ENCODE peak calls at places on chromosomes 3 and 15, in five cellular contexts. One of them, this sample, is unnamed.

GRCh38 chr15:34217587-34218225 is 7.1 kb upstream of the EMC4 start:
- DNase-seq in neuronal stem cell: no peak
- DNase-seq in H9: no peak
- DNase-seq in mesenchymal stem cell: peak; percentile 70
- DNase-seq in H1: no peak
- DNase-seq in this sample: peak; percentile 31

GRCh38 chr3:127775398-127776109 is 46.8 kb downstream of the MGLL start:
- DNase-seq in mesenchymal stem cell: peak; percentile 94
- DNase-seq in H1: no peak
- DNase-seq in neuronal stem cell: no peak
- DNase-seq in H9: no peak
- DNase-seq in this sample: peak; percentile 90

GRCh38 chr3:72844436-72844999 is 3.7 kb downstream of the SHQ1 start:
- DNase-seq in mesenchymal stem cell: peak; percentile 24
- DNase-seq in neuronal stem cell: no peak
- DNase-seq in H1: no peak
- DNase-seq in H9: no peak
- DNase-seq in this sample: peak; percentile 15

GRCh38 chr15:43329222-43329959 is 982 bp downstream of the LCMT2 start:
- DNase-seq in mesenchymal stem cell: no peak
- DNase-seq in neuronal stem cell: peak; percentile 32
- DNase-seq in H1: peak; percentile 59
- DNase-seq in H9: no peak
- DNase-seq in this sample: peak; percentile 37

GRCh38 chr3:152026033-152026556 is 152.7 kb downstream of the SUCNR1 start:
- DNase-seq in H1: no peak
- DNase-seq in H9: no peak
- DNase-seq in neuronal stem cell: no peak
- DNase-seq in mesenchymal stem cell: peak; percentile 82
- DNase-seq in this sample: peak; percentile 89

GRCh38 chr3:29513236-29513635 is 232.4 kb downstream of the RBMS3 start:
- DNase-seq in mesenchymal stem cell: peak; percentile 35
- DNase-seq in H1: no peak
- DNase-seq in H9: no peak
- DNase-seq in neuronal stem cell: no peak
- DNase-seq in this sample: peak; percentile 31

GRCh38 chr3:55202320-55202719 is 274.5 kb upstream of the LRTM1 start:
- DNase-seq in neuronal stem cell: no peak
- DNase-seq in mesenchymal stem cell: peak; percentile 92
- DNase-seq in H9: no peak
- DNase-seq in H1: no peak
- DNase-seq in this sample: peak; percentile 95

GRCh38 chr3:184336484-184337230 is 743 bp upstream of the FAM131A start:
- DNase-seq in H9: no peak
- DNase-seq in mesenchymal stem cell: peak; percentile 68
- DNase-seq in H1: peak; percentile 54
- DNase-seq in neuronal stem cell: no peak
- DNase-seq in this sample: peak; percentile 65

GRCh38 chr15:48544816-48545215 is 100.7 kb downstream of the FBN1 start:
- DNase-seq in neuronal stem cell: no peak
- DNase-seq in H1: no peak
- DNase-seq in H9: no peak
- DNase-seq in mesenchymal stem cell: peak; percentile 46
- DNase-seq in this sample: peak; percentile 62

GRCh38 chr15:88400591-88400990 is 66.6 kb downstream of the MRPL46 start:
- DNase-seq in neuronal stem cell: no peak
- DNase-seq in H9: no peak
- DNase-seq in H1: no peak
- DNase-seq in mesenchymal stem cell: no peak
- DNase-seq in this sample: no peak

GRCh38 chr15:76930831-76931396 is 635 bp upstream of the RCN2 start:
- DNase-seq in neuronal stem cell: peak; percentile 21
- DNase-seq in mesenchymal stem cell: no peak
- DNase-seq in H1: no peak
- DNase-seq in H9: no peak
- DNase-seq in this sample: no peak

GRCh38 chr15:92904832-92905640 is 4.9 kb downstream of the CHD2 start:
- DNase-seq in H9: no peak
- DNase-seq in neuronal stem cell: no peak
- DNase-seq in H1: no peak
- DNase-seq in mesenchymal stem cell: no peak
- DNase-seq in this sample: no peak

GRCh38 chr3:61417352-61417751 is 144.0 kb upstream of the PTPRG start:
- DNase-seq in H1: no peak
- DNase-seq in neuronal stem cell: no peak
- DNase-seq in mesenchymal stem cell: no peak
- DNase-seq in H9: no peak
- DNase-seq in this sample: no peak

GRCh38 chr3:45026957-45027356 is 854 bp downstream of the CLEC3B start:
- DNase-seq in neuronal stem cell: no peak
- DNase-seq in H1: no peak
- DNase-seq in mesenchymal stem cell: peak; percentile 67
- DNase-seq in H9: no peak
- DNase-seq in this sample: peak; percentile 34

GRCh38 chr15:99416191-99417188 is 149.3 kb upstream of the MEF2A start:
- DNase-seq in neuronal stem cell: no peak
- DNase-seq in mesenchymal stem cell: no peak
- DNase-seq in H9: peak; percentile 61
- DNase-seq in H1: peak; percentile 45
- DNase-seq in this sample: no peak

GRCh38 chr3:36219398-36219797 is 160.9 kb upstream of the STAC start:
- DNase-seq in mesenchymal stem cell: peak; percentile 15
- DNase-seq in H1: no peak
- DNase-seq in H9: no peak
- DNase-seq in neuronal stem cell: no peak
- DNase-seq in this sample: peak; percentile 3

GRCh38 chr15:45630958-45631691 is 3.7 kb upstream of the SQOR start:
- DNase-seq in mesenchymal stem cell: peak; percentile 68
- DNase-seq in H9: no peak
- DNase-seq in neuronal stem cell: no peak
- DNase-seq in H1: no peak
- DNase-seq in this sample: peak; percentile 94

GRCh38 chr15:60973637-60974415 is 255.3 kb downstream of the RORA start:
- DNase-seq in neuronal stem cell: peak; percentile 23
- DNase-seq in H9: no peak
- DNase-seq in H1: no peak
- DNase-seq in mesenchymal stem cell: peak; percentile 33
- DNase-seq in this sample: peak; percentile 87

GRCh38 chr3:129597792-129598381 is 8.6 kb downstream of the PLXND1 start:
- DNase-seq in neuronal stem cell: no peak
- DNase-seq in H9: peak; percentile 66
- DNase-seq in mesenchymal stem cell: peak; percentile 70
- DNase-seq in H1: no peak
- DNase-seq in this sample: peak; percentile 50

GRCh38 chr3:129599607-129600006 is 6.9 kb downstream of the PLXND1 start:
- DNase-seq in H1: peak; percentile 69
- DNase-seq in mesenchymal stem cell: peak; percentile 93
- DNase-seq in H9: peak; percentile 88
- DNase-seq in neuronal stem cell: no peak
- DNase-seq in this sample: peak; percentile 82

GRCh38 chr3:129600348-129600747 is 6.1 kb downstream of the PLXND1 start:
- DNase-seq in neuronal stem cell: no peak
- DNase-seq in mesenchymal stem cell: no peak
- DNase-seq in H1: no peak
- DNase-seq in H9: no peak
- DNase-seq in this sample: no peak

GRCh38 chr3:129598484-129598883 is 8.0 kb downstream of the PLXND1 start:
- DNase-seq in H1: no peak
- DNase-seq in mesenchymal stem cell: no peak
- DNase-seq in H9: no peak
- DNase-seq in neuronal stem cell: no peak
- DNase-seq in this sample: no peak

GRCh38 chr3:129599073-129599472 is 7.4 kb downstream of the PLXND1 start:
- DNase-seq in neuronal stem cell: no peak
- DNase-seq in mesenchymal stem cell: peak; percentile 23
- DNase-seq in H1: no peak
- DNase-seq in H9: no peak
- DNase-seq in this sample: no peak
- H3K79me1 ChIP-seq in neuronal stem cell: peaks cover 3% of the 10 kb centered on the region
- H3K79me1 ChIP-seq in mesenchymal stem cell: no peaks in the 10 kb centered on the region
- H3K79me1 ChIP-seq in H1: peaks cover 6% of the 10 kb centered on the region
- H3K79me1 ChIP-seq in H9: no peaks in the 10 kb centered on the region
- H3K79me1 ChIP-seq in this sample: peaks cover 23% of the 10 kb centered on the region

DNA sequence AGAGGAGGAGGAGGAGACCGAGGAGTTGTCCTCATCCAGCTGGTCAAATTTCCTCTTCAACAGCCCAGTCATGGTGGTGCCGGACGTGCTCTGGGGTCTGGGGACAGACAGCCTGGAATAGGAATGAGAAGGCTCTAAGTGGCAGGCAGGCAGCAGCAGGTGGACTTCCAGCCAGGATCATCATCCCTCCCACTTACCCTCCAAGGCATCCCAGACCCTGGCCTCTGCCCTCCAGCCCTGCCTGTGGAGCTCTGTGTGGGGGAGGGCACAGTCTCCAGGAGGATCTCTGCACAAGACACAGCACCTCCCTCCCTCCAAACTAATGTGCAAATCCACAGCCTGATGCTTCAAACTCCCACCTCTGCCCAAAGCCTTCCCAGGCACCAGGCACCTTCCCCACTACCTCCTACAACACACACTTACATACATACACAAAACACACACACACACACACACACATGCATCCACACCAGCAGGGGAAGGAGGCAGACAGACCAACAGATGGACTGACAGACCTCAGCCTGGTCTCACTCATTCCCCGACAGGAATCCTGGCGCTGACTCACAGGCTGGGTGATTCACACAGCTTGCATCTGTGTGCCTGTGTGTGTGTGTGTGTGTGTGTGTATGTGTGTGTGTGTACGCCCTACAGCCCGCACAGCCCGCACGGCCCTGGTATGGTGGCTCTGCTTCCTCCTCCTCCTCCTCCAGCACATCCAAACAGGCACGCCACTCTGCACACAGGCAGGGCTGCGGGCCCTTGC is 6.6 kb downstream of the CSRNP1 start:
- DNase-seq in H1: no peak
- DNase-seq in mesenchymal stem cell: peak; percentile 99
- DNase-seq in H9: peak; percentile 37
- DNase-seq in neuronal stem cell: no peak
- DNase-seq in this sample: peak; percentile 98
- H3K9ac ChIP-seq in H1: no peak overlapping the region
- H3K9ac ChIP-seq in mesenchymal stem cell: peak overlapping the region; percentile 68
- H3K9ac ChIP-seq in H9: no peak overlapping the region
- H3K9ac ChIP-seq in neuronal stem cell: peak overlapping the region; percentile 72
- H3K9ac ChIP-seq in this sample: peak overlapping the region; percentile 43

DNA sequence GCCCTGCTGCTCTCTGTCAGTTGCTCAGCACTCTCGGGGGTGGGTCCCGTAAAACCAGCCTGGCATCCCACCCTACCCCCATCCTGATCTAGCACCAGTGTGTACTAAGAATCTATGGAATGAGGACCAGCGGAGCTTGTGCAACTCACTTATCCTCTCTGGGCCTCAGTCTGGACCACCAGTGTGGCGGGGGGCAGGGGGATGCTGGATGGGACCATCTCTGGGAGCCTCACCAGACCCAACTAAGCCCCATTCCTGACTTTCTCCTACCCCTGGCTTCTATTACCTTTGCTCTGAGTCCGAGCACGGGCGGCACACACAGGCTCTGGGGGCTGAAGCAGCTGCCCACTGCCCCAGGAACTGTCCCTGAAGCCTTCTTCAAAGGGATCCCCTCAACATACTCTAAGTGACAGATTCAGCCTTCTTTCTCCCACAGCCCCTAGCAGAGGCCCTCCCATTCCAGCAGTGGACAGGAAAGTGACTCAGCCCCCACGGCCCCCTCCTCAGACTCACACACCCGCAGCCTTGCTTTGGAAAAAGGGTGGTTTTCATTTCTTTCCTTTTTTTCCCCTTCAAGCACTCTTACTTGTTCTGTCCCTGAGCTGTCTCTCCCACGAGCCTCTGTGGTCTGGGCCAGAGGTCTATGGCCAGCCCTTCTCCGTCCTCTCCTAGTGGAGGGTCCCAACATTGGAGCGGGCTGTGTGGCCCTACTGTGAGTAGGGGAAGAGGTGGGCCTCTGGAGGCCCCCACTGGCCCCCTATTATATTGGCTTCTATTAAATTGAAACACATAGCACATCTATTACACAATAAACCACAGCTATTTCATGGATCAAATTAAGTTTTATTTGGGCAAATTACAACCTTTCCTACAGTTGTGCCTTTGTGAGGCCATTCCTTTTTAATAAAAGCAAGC is 100.3 kb downstream of the SMAD6 start:
- DNase-seq in H1: no peak
- DNase-seq in H9: no peak
- DNase-seq in neuronal stem cell: no peak
- DNase-seq in mesenchymal stem cell: peak; percentile 75
- DNase-seq in this sample: peak; percentile 62
- H3K4me1 ChIP-seq in H1: no peaks in the 10 kb centered on the region
- H3K4me1 ChIP-seq in H9: no peaks in the 10 kb centered on the region
- H3K4me1 ChIP-seq in neuronal stem cell: peaks cover 27% of the 10 kb centered on the region
- H3K4me1 ChIP-seq in mesenchymal stem cell: peaks cover 31% of the 10 kb centered on the region
- H3K4me1 ChIP-seq in this sample: peaks cover 38% of the 10 kb centered on the region

GRCh38 chr15:74385442-74386132 is 18.1 kb upstream of the CYP11A1 start:
- DNase-seq in neuronal stem cell: no peak
- DNase-seq in H9: no peak
- DNase-seq in H1: no peak
- DNase-seq in mesenchymal stem cell: no peak
- DNase-seq in this sample: no peak

GRCh38 chr15:74383286-74383685 is 15.8 kb upstream of the CYP11A1 start:
- DNase-seq in neuronal stem cell: no peak
- DNase-seq in H9: no peak
- DNase-seq in H1: no peak
- DNase-seq in mesenchymal stem cell: no peak
- DNase-seq in this sample: no peak

GRCh38 chr15:74384566-74385441 is 17.4 kb upstream of the CYP11A1 start:
- DNase-seq in H9: no peak
- DNase-seq in mesenchymal stem cell: no peak
- DNase-seq in neuronal stem cell: no peak
- DNase-seq in H1: no peak
- DNase-seq in this sample: no peak

GRCh38 chr15:74382004-74382816 is 14.8 kb upstream of the CYP11A1 start:
- DNase-seq in H9: peak; percentile 93
- DNase-seq in H1: peak; percentile 96
- DNase-seq in mesenchymal stem cell: peak; percentile 77
- DNase-seq in neuronal stem cell: peak; percentile 85
- DNase-seq in this sample: peak; percentile 75

DNA sequence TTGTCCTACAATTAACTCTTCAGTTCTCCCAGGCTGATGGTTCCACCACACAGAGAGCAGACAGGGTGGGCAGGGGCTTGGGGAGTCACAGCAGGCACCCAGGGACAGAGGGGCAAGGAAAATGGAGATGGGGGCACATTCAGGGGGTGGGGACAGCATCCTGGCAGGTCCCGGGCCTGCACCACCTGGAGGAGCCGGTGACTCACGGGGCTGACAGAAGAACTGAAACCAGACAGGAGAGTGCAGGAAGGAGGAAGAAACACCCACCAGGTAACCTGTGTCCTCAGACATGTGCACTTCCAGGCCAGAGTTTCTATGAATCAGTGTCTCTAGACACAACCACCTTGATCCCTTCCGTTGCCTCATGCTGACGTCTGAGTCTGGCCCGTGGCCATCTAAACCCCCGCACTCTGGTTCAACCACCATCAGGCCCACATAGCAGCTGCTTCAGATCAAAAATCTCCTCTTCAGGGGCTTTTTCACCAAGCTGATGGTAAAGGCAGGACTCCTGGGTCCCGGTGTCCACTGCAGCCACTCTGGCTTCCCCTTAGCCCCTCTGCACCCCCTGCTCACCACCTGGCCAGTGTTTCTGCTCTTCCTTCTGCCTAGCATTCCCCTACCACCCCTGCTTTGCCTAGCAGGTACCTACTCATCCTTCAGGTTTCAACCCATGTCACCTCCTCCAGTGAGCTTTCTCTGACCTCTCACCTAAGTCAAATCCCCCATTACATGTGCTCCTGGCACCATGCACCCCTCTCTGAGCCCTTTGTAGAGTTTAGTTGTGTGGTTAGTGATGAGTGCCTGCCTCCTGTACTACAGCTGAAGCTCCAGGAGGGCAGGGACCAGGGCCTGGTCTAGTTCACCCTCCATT is 16.5 kb upstream of the CYP11A1 start:
- DNase-seq in H9: no peak
- DNase-seq in H1: no peak
- DNase-seq in mesenchymal stem cell: no peak
- DNase-seq in neuronal stem cell: no peak
- DNase-seq in this sample: peak; percentile 84
- H3K79me1 ChIP-seq in H9: no peaks in the 10 kb centered on the region
- H3K79me1 ChIP-seq in H1: no peaks in the 10 kb centered on the region
- H3K79me1 ChIP-seq in mesenchymal stem cell: peaks cover 1% of the 10 kb centered on the region
- H3K79me1 ChIP-seq in neuronal stem cell: no peaks in the 10 kb centered on the region
- H3K79me1 ChIP-seq in this sample: no peaks in the 10 kb centered on the region